ENCODE peak calls at places on chromosome 6, in nine cellular contexts. One of them, this sample, is unnamed.

GRCh38 chr6:84575264-84575663 is 189.1 kb downstream of the TBX18 start:
- DNase-seq in anterior cingulate cortex: no peak
- DNase-seq in spleen: no peak
- DNase-seq in T follicular helper cell: no peak
- DNase-seq in non-pigmented ciliary epithelial cell: peak
- DNase-seq in GM19239: no peak
- DNase-seq in Ammon's horn: no peak
- DNase-seq in naive thymus-derived CD8-positive, alpha-beta T cell: no peak
- DNase-seq in choroid plexus epithelial cell: no peak
- DNase-seq in this sample: no peak

GRCh38 chr6:154343473-154344308 is 12.9 kb downstream of the IPCEF1 start:
- DNase-seq in spleen: no peak
- DNase-seq in choroid plexus epithelial cell: peak
- DNase-seq in Ammon's horn: peak
- DNase-seq in T follicular helper cell: no peak
- DNase-seq in naive thymus-derived CD8-positive, alpha-beta T cell: no peak
- DNase-seq in anterior cingulate cortex: no peak
- DNase-seq in GM19239: no peak
- DNase-seq in non-pigmented ciliary epithelial cell: no peak
- DNase-seq in this sample: no peak

GRCh38 chr6:155200012-155200411 is 63.8 kb upstream of the CLDN20 start:
- DNase-seq in GM19239: no peak
- DNase-seq in spleen: no peak
- DNase-seq in choroid plexus epithelial cell: peak
- DNase-seq in non-pigmented ciliary epithelial cell: no peak
- DNase-seq in naive thymus-derived CD8-positive, alpha-beta T cell: no peak
- DNase-seq in Ammon's horn: no peak
- DNase-seq in anterior cingulate cortex: no peak
- DNase-seq in T follicular helper cell: no peak
- DNase-seq in this sample: no peak

GRCh38 chr6:107121266-107121665 is 6.0 kb upstream of the BEND3 start:
- DNase-seq in GM19239: no peak
- DNase-seq in choroid plexus epithelial cell: no peak
- DNase-seq in spleen: no peak
- DNase-seq in naive thymus-derived CD8-positive, alpha-beta T cell: no peak
- DNase-seq in non-pigmented ciliary epithelial cell: no peak
- DNase-seq in Ammon's horn: no peak
- DNase-seq in anterior cingulate cortex: no peak
- DNase-seq in T follicular helper cell: no peak
- DNase-seq in this sample: no peak

GRCh38 chr6:3359091-3359752 is 97.6 kb downstream of the SLC22A23 start:
- DNase-seq in choroid plexus epithelial cell: no peak
- DNase-seq in Ammon's horn: peak
- DNase-seq in spleen: no peak
- DNase-seq in naive thymus-derived CD8-positive, alpha-beta T cell: no peak
- DNase-seq in T follicular helper cell: no peak
- DNase-seq in non-pigmented ciliary epithelial cell: no peak
- DNase-seq in anterior cingulate cortex: no peak
- DNase-seq in GM19239: no peak
- DNase-seq in this sample: no peak

GRCh38 chr6:110398778-110399177 is 16.6 kb downstream of the DDO start:
- DNase-seq in GM19239: no peak
- DNase-seq in anterior cingulate cortex: no peak
- DNase-seq in naive thymus-derived CD8-positive, alpha-beta T cell: no peak
- DNase-seq in choroid plexus epithelial cell: peak
- DNase-seq in spleen: no peak
- DNase-seq in non-pigmented ciliary epithelial cell: peak
- DNase-seq in Ammon's horn: no peak
- DNase-seq in T follicular helper cell: no peak
- DNase-seq in this sample: no peak

GRCh38 chr6:161869491-161869890 is 595.6 kb upstream of the AGPAT4 start:
- DNase-seq in spleen: no peak
- DNase-seq in T follicular helper cell: no peak
- DNase-seq in non-pigmented ciliary epithelial cell: no peak
- DNase-seq in anterior cingulate cortex: no peak
- DNase-seq in GM19239: no peak
- DNase-seq in choroid plexus epithelial cell: no peak
- DNase-seq in naive thymus-derived CD8-positive, alpha-beta T cell: no peak
- DNase-seq in Ammon's horn: no peak
- DNase-seq in this sample: no peak

GRCh38 chr6:83221302-83221701 is 28.1 kb downstream of the RWDD2A start:
- DNase-seq in anterior cingulate cortex: no peak
- DNase-seq in naive thymus-derived CD8-positive, alpha-beta T cell: no peak
- DNase-seq in T follicular helper cell: no peak
- DNase-seq in choroid plexus epithelial cell: peak
- DNase-seq in GM19239: no peak
- DNase-seq in non-pigmented ciliary epithelial cell: no peak
- DNase-seq in spleen: no peak
- DNase-seq in Ammon's horn: no peak
- DNase-seq in this sample: no peak

GRCh38 chr6:140253096-140253495 is 878.6 kb upstream of the CITED2 start:
- DNase-seq in Ammon's horn: no peak
- DNase-seq in naive thymus-derived CD8-positive, alpha-beta T cell: no peak
- DNase-seq in T follicular helper cell: no peak
- DNase-seq in GM19239: no peak
- DNase-seq in spleen: no peak
- DNase-seq in choroid plexus epithelial cell: peak
- DNase-seq in anterior cingulate cortex: no peak
- DNase-seq in non-pigmented ciliary epithelial cell: no peak
- DNase-seq in this sample: no peak

This sample was measured in GM12892.